ENCODE peak calls at places on chromosomes 5 and 9, in seven cellular contexts. F, R, S, Q, M, T and O are unnamed samples.

GRCh38 chr9:125486576-125486975 is 220.4 kb downstream of the MAPKAP1 start:
- DNase-seq in S (no peak), Q (no peak), F (no peak), T (peak), R (no peak), M (no peak), O (no peak)

GRCh38 chr9:129620669-129621295 is at the start of gene C9orf50:
- DNase-seq in R (no peak), M (no peak), Q (no peak), F (no peak), T (no peak), S (no peak), O (no peak)

GRCh38 chr9:112348257-112348992 is 15.0 kb upstream of the PTBP3 start:
- DNase-seq in F (peak), T (peak), S (peak), M (peak), Q (peak), R (no peak), O (peak)

GRCh38 chr9:738209-738915 is 103.1 kb upstream of the DMRT1 start:
- DNase-seq in F (no peak), T (peak), Q (no peak), M (no peak), S (no peak), R (peak), O (no peak)

GRCh38 chr5:14741721-14742426 is 77.4 kb downstream of the OTULIN start:
- DNase-seq in F (no peak), S (no peak), R (no peak), M (no peak), Q (no peak), T (no peak), O (no peak)

GRCh38 chr9:120486835-120487234 is 93.1 kb downstream of the CDK5RAP2 start:
- DNase-seq in F (no peak), M (no peak), R (no peak), T (no peak), S (no peak), Q (no peak), O (no peak)

GRCh38 chr5:54443264-54443663 is 12.2 kb upstream of the HSPB3 start:
- DNase-seq in S (no peak), R (peak), Q (peak), T (no peak), F (no peak), M (no peak), O (no peak)

GRCh38 chr9:124709291-124709690 is 61.8 kb downstream of the NR6A1 start:
- DNase-seq in S (no peak), R (no peak), M (no peak), F (no peak), T (no peak), Q (no peak), O (no peak)

GRCh38 chr5:22793463-22793862 is 59.7 kb downstream of the CDH12 start:
- DNase-seq in F (no peak), T (no peak), R (no peak), Q (no peak), S (no peak), M (no peak), O (no peak)